ENCODE peak calls at places on chromosomes 3 and 15, in six cellular contexts. H is hepatocyte; E is iPS DF 6.9; A is CD4-positive, CD25-positive, alpha-beta regulatory T cell; D is AG04450; Z is CD4-positive, alpha-beta memory T cell. C is an unnamed sample.
A peak's percentile ranks its signal among the peaks of the same experiment; 100 is the strongest.

GRCh38 chr3:79040701-79041100 is 727.1 kb downstream of the ROBO1 start:
- DNase-seq in Z (no peak), A (no peak), E (no peak), H (no peak), D (peak; percentile 23), C (peak; percentile 5)

GRCh38 chr3:30518201-30518864 is 88.1 kb upstream of the TGFBR2 start:
- DNase-seq in E (no peak), Z (no peak), A (no peak), H (peak; percentile 20), D (no peak), C (peak; percentile 24)

GRCh38 chr3:156587767-156588069 is 32.8 kb upstream of the SSR3 start:
- DNase-seq in H (no peak), A (no peak), E (no peak), D (no peak), Z (no peak), C (no peak)

GRCh38 chr15:74800559-74801094 is 12.0 kb upstream of the LMAN1L start:
- DNase-seq in D (no peak), E (no peak), A (no peak), H (no peak), Z (no peak), C (no peak)

GRCh38 chr15:61660579-61660978 is 399.7 kb downstream of the VPS13C start:
- DNase-seq in D (no peak), H (peak; percentile 26), E (no peak), Z (no peak), A (no peak), C (peak; percentile 88)

GRCh38 chr3:67006460-67006859 is 8.4 kb downstream of the KBTBD8 start:
- DNase-seq in H (no peak), E (no peak), A (no peak), D (peak; percentile 75), Z (no peak), C (no peak)

GRCh38 chr15:34364041-34364440 is 3.0 kb downstream of the LPCAT4 start:
- DNase-seq in H (no peak), Z (peak; percentile 25), A (no peak), E (no peak), D (no peak), C (no peak)

GRCh38 chr3:45216210-45216609 is 9.9 kb downstream of the TMEM158 start:
- DNase-seq in D (no peak), H (no peak), E (no peak), Z (no peak), A (no peak), C (no peak)

GRCh38 chr3:25834346-25834745 is 44.5 kb downstream of the OXSM start:
- DNase-seq in Z (no peak), A (no peak), D (no peak), H (no peak), E (no peak), C (no peak)

GRCh38 chr3:159787794-159788205 is 200.8 kb upstream of the IL12A start:
- DNase-seq in E (no peak), H (peak; percentile 65), Z (no peak), A (no peak), D (peak; percentile 23), C (no peak)

GRCh38 chr3:157160652-157161480 is 919 bp upstream of the CCNL1 start:
- DNase-seq in D (peak; percentile 85), Z (peak; percentile 84), A (no peak), H (peak; percentile 95), E (no peak), C (peak; percentile 86)

GRCh38 chr3:184693011-184693975 is 18.6 kb downstream of the MAGEF1 start:
- DNase-seq in A (no peak), D (no peak), H (no peak), Z (no peak), E (no peak), C (no peak)

GRCh38 chr3:134903840-134904239 is 108.8 kb downstream of the EPHB1 start:
- DNase-seq in E (no peak), D (no peak), A (no peak), H (no peak), Z (no peak), C (no peak)

GRCh38 chr3:4038351-4038750 is 239.1 kb downstream of the LRRN1 start:
- DNase-seq in A (no peak), E (no peak), Z (no peak), H (no peak), D (no peak), C (no peak)

GRCh38 chr3:185896565-185896964 is 41.2 kb downstream of the TRA2B start:
- DNase-seq in A (no peak), H (no peak), D (no peak), Z (no peak), E (no peak), C (no peak)

GRCh38 chr15:91853501-91853967 is at the start of gene SLCO3A1:
- DNase-seq in D (no peak), E (no peak), Z (peak; percentile 81), A (peak; percentile 75), H (peak; percentile 65), C (peak; percentile 83)

GRCh38 chr3:50150404-50150750 is 4.7 kb upstream of the SEMA3F start:
- DNase-seq in D (no peak), Z (no peak), E (no peak), H (no peak), A (no peak), C (no peak)

GRCh38 chr3:153166206-153166605 is 4.2 kb downstream of the RAP2B start:
- DNase-seq in D (no peak), E (no peak), Z (peak; percentile 58), A (peak; percentile 29), H (no peak), C (no peak)

GRCh38 chr15:36239509-36239908 is 339.9 kb upstream of the CDIN1 start:
- DNase-seq in D (no peak), Z (no peak), A (no peak), H (no peak), E (no peak), C (no peak)

GRCh38 chr3:184016820-184017671 is 638 bp downstream of the ABCC5 start:
- DNase-seq in H (peak; percentile 81), E (no peak), A (no peak), D (no peak), Z (peak; percentile 36), C (peak; percentile 73)

GRCh38 chr15:78914027-78914764 is 30.6 kb downstream of the CTSH start:
- DNase-seq in H (no peak), Z (no peak), E (no peak), A (no peak), D (no peak), C (no peak)

GRCh38 chr3:130709671-130710070 is 37.0 kb downstream of the PIK3R4 start:
- DNase-seq in H (no peak), A (no peak), E (no peak), Z (no peak), D (no peak), C (no peak)

GRCh38 chr3:149512073-149512782 is 37.7 kb downstream of the TM4SF4 start:
- DNase-seq in A (peak; percentile 22), Z (no peak), E (peak; percentile 37), D (no peak), H (peak; percentile 82), C (peak; percentile 56)

GRCh38 chr3:174488527-174488926 is 370.6 kb upstream of the NAALADL2 start:
- DNase-seq in A (no peak), E (no peak), Z (no peak), H (no peak), D (no peak), C (no peak)

GRCh38 chr3:63597019-63597418 is 55.5 kb upstream of the SNTN start:
- DNase-seq in Z (no peak), A (no peak), D (no peak), H (no peak), E (no peak), C (no peak)

GRCh38 chr15:58458076-58458475 is 26.3 kb downstream of the LIPC start:
- DNase-seq in D (no peak), E (no peak), A (no peak), H (peak; percentile 54), Z (no peak), C (no peak)

GRCh38 chr3:128585974-128586373 is 64.6 kb downstream of the RPN1 start:
- DNase-seq in Z (no peak), E (no peak), D (no peak), A (no peak), H (no peak), C (no peak)

GRCh38 chr3:138642927-138643253 is 34.3 kb downstream of the FAIM start:
- DNase-seq in H (no peak), Z (no peak), E (no peak), A (no peak), D (no peak), C (no peak)
- H3K9me3 ChIP-seq in H (peaks cover 15% of the 10 kb centered on the region), Z (peaks cover 6% of the 10 kb centered on the region), E (peaks cover 1% of the 10 kb centered on the region), A (peaks cover 43% of the 10 kb centered on the region), D (peaks cover 3% of the 10 kb centered on the region), C (peaks cover 42% of the 10 kb centered on the region)

GRCh38 chr3:18236726-18237125 is 188.4 kb downstream of the SATB1 start:
- DNase-seq in E (no peak), D (no peak), A (no peak), Z (no peak), H (no peak), C (no peak)

GRCh38 chr3:18237251-18238005 is 187.7 kb downstream of the SATB1 start:
- DNase-seq in D (no peak), Z (no peak), A (no peak), E (no peak), H (no peak), C (no peak)

GRCh38 chr3:18233987-18234716 is 191.0 kb downstream of the SATB1 start:
- DNase-seq in D (no peak), E (no peak), A (no peak), H (no peak), Z (no peak), C (no peak)

GRCh38 chr3:18232317-18232716 is 192.8 kb downstream of the SATB1 start:
- DNase-seq in A (no peak), Z (no peak), E (no peak), D (no peak), H (no peak), C (no peak)

GRCh38 chr3:18234717-18235335 is 190.3 kb downstream of the SATB1 start:
- DNase-seq in A (no peak), H (no peak), E (no peak), D (no peak), Z (no peak), C (no peak)
- H3K27me3 ChIP-seq in A (no peaks in the 10 kb centered on the region), H (no peaks in the 10 kb centered on the region), E (no peaks in the 10 kb centered on the region), D (peaks cover 2% of the 10 kb centered on the region), Z (no peaks in the 10 kb centered on the region), C (no peaks in the 10 kb centered on the region)

GRCh38 chr15:86660012-86660411 is 580.3 kb downstream of the AGBL1 start:
- DNase-seq in A (no peak), D (no peak), E (no peak), Z (no peak), H (no peak), C (no peak)
- H3K9me3 ChIP-seq in A (no peaks in the 10 kb centered on the region), D (peaks cover 2% of the 10 kb centered on the region), E (no peaks in the 10 kb centered on the region), Z (no peaks in the 10 kb centered on the region), H (no peaks in the 10 kb centered on the region), C (no peaks in the 10 kb centered on the region)

GRCh38 chr3:56467801-56468183 is 475 bp downstream of the ERC2 start:
- DNase-seq in Z (no peak), E (no peak), H (peak; percentile 23), A (no peak), D (no peak), C (no peak)

GRCh38 chr3:56471771-56472170 is 3.5 kb upstream of the ERC2 start:
- DNase-seq in D (no peak), A (no peak), Z (no peak), E (no peak), H (no peak), C (no peak)

GRCh38 chr3:56469141-56469540 is 874 bp upstream of the ERC2 start:
- DNase-seq in D (no peak), Z (no peak), H (no peak), E (no peak), A (no peak), C (no peak)

GRCh38 chr3:56468184-56469106 is at the start of gene ERC2:
- DNase-seq in E (peak; percentile 58), H (peak; percentile 82), A (no peak), Z (no peak), D (no peak), C (peak; percentile 63)

GRCh38 chr3:56467108-56467507 is 1.2 kb downstream of the ERC2 start:
- DNase-seq in D (no peak), E (peak; percentile 97), A (peak; percentile 3), H (peak; percentile 91), Z (peak; percentile 48), C (peak; percentile 23)
- H3K27me3 ChIP-seq in D (peaks cover 17% of the 10 kb centered on the region), E (no peaks in the 10 kb centered on the region), A (peaks cover 36% of the 10 kb centered on the region), H (no peaks in the 10 kb centered on the region), Z (peaks cover 16% of the 10 kb centered on the region), C (peaks cover 7% of the 10 kb centered on the region)